ENCODE peak calls at places on chromosomes 12 and 14, in eight cellular contexts. I is stomach, Y is mammary epithelial cell, G is foreskin keratinocyte, Z is right lobe of liver, Q is ovary, N is brain microvascular endothelial cell, J is heart right ventricle. F is an unnamed sample.

GRCh38 chr12:113196996-113197395 is 11.5 kb downstream of the RITA1 start:
- DNase-seq in I (peak), Y (peak), G (peak), Z (peak), Q (peak), N (peak), J (peak), F (peak)

GRCh38 chr12:64739778-64740177 is 19.4 kb downstream of the GNS start:
- DNase-seq in I (no peak), Y (peak), G (no peak), Z (no peak), Q (no peak), N (peak), J (no peak), F (no peak)

GRCh38 chr14:63896278-63896720 is 43.5 kb downstream of the SYNE2 start:
- DNase-seq in I (peak), Y (peak), G (no peak), Z (peak), Q (peak), N (peak), J (peak), F (peak)

GRCh38 chr14:52262600-52262999 is 4.9 kb upstream of the PTGDR start:
- DNase-seq in I (no peak), Y (no peak), G (no peak), Z (no peak), Q (no peak), N (no peak), J (no peak), F (no peak)

GRCh38 chr12:111274820-111275219 is 94.1 kb downstream of the PHETA1 start:
- DNase-seq in I (no peak), Y (no peak), G (no peak), Z (no peak), Q (no peak), N (no peak), J (no peak), F (peak)

GRCh38 chr14:104568620-104569019 is 10.9 kb upstream of the C14orf180 start:
- DNase-seq in I (no peak), Y (no peak), G (no peak), Z (no peak), Q (no peak), N (no peak), J (no peak), F (no peak)

GRCh38 chr12:95774311-95775045 is 16.1 kb downstream of the NTN4 start:
- DNase-seq in I (no peak), Y (peak), G (peak), Z (no peak), Q (no peak), N (peak), J (no peak), F (peak)

GRCh38 chr12:64757778-64758177 is 1.4 kb downstream of the GNS start:
- DNase-seq in I (no peak), Y (no peak), G (no peak), Z (no peak), Q (no peak), N (no peak), J (no peak), F (no peak)

GRCh38 chr14:54713364-54713763 is 146.4 kb downstream of the SAMD4A start:
- DNase-seq in I (no peak), Y (no peak), G (no peak), Z (no peak), Q (no peak), N (no peak), J (no peak), F (no peak)
- H3K27ac ChIP-seq in I (peak), Y (no peak), G (no peak), Z (no peak), Q (no peak), N (no peak), J (peak), F (no peak)

GRCh38 chr12:132144115-132145071 is at the start of the genes DDX51 and NOC4L:
- DNase-seq in I (peak), Y (peak), G (peak), Z (peak), Q (peak), N (peak), J (peak), F (peak)
- TF ChIP-seq CTCF in I (no peak), Y (no peak), G (peak), Z (no peak), Q (no peak), N (no peak), J (no peak), F (no peak)

GRCh38 chr12:52035926-52036325 is 15.3 kb upstream of the NR4A1 start:
- DNase-seq in I (no peak), Y (no peak), G (no peak), Z (no peak), Q (no peak), N (no peak), J (no peak), F (no peak)

GRCh38 chr12:52041032-52041431 is 10.2 kb upstream of the NR4A1 start:
- DNase-seq in I (no peak), Y (no peak), G (no peak), Z (no peak), Q (no peak), N (no peak), J (no peak), F (no peak)

GRCh38 chr12:52036587-52037171 is 14.6 kb upstream of the NR4A1 start:
- DNase-seq in I (peak), Y (peak), G (no peak), Z (peak), Q (peak), N (peak), J (peak), F (peak)

GRCh38 chr12:52037248-52037861 is 13.9 kb upstream of the NR4A1 start:
- DNase-seq in I (peak), Y (no peak), G (no peak), Z (no peak), Q (peak), N (peak), J (peak), F (no peak)

DNA sequence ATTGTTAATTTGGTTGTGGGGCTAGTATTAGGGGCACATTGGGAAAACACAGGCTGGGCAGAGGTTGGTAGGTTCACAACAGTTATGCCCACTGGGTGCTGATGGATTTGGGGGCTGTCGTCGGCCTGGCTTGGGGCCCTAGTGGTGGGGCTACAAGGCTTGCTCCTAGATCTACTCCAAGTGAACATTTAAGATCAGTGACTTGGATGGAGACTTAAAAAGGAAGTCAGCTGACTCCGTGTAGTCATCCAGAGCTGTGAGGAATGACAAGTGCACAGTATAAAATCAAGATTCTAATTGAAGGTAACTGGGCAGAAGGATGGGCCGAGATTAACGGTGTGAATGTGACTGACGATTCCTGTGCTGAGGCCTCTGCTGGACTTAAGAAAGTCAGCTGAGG is 12.8 kb upstream of the NR4A1 start:
- DNase-seq in I (no peak), Y (no peak), G (no peak), Z (no peak), Q (no peak), N (no peak), J (no peak), F (no peak)
- H3K27ac ChIP-seq in I (peak), Y (no peak), G (no peak), Z (no peak), Q (peak), N (no peak), J (peak), F (no peak)

DNA sequence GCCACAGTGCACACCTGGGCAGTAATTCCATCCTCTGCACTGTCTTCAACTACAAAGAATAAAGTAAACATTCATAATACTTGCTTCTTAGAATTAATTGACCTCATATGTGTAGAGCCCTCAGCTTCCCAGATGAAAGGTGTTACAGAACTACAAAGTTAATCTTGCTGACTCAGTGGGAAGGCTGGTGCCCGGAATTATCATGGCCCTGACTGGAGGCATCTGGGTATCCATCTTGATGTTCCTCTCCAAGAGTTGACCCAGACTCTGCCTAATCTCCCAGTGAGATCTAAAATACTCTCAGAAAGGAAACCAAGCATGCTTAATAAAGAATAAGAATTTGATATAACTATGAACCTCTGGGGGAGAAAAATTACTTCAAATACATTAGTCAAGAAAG is 147.0 kb upstream of the ARID2 start:
- DNase-seq in I (no peak), Y (no peak), G (no peak), Z (no peak), Q (no peak), N (no peak), J (no peak), F (no peak)
- TF ChIP-seq CTCF in I (no peak), Y (no peak), G (no peak), Z (no peak), Q (no peak), N (no peak), J (no peak), F (no peak)

DNA sequence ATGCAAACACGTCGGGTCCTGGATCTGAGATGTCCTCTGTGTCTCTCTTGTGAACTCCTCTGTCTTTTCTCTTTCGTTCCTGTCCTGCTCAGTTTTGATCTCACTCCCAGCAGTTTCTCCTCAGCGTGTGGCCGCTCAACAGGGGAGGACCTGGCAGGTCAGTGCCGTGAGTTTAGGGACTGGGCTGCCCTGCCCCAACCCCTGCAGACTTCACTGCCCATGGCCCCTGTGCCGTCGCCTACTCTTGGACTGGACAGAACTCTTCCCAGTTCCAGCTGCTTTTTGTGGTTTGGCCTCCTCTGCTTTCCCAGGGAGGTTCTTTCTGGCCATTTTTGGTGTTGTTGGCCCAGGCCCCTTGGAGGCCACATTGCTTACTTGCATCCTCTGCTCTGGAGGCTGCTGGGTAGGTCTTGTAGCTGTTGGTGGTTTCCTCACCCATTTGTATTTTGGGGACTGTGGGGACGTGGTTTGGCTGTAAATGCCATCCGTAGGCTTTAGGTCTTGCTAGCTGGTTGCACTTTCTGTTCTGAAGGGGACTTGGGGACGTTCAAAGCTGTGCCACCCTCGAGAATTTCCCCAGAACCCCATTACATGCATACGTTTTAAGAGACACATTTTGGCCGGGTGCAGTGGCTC is 20.0 kb upstream of the DNAH10 start:
- DNase-seq in I (no peak), Y (no peak), G (no peak), Z (no peak), Q (no peak), N (no peak), J (no peak), F (no peak)
- H3K27ac ChIP-seq in I (no peak), Y (no peak), G (no peak), Z (no peak), Q (no peak), N (no peak), J (no peak), F (no peak)

F was measured in RWPE1.